ENCODE peak calls at places on chromosomes 1 and 21, in seven cellular contexts. N is stimulated activated CD4-positive, alpha-beta T cell treated with anti-CD3 and anti-CD28 coated beads, Interleukin-12 subunit alpha, Interleukin-12 subunit beta, amount 100 ng/mL, for 4 hours; W is activated CD8-positive, alpha-beta memory T cell treated with anti-CD3 and anti-CD28 coated beads for 4 hours; J is caudate nucleus; R is lower leg skin; K is adrenal gland; V is H1. D is an unnamed sample.

GRCh38 chr1:154974808-154975408 is 427 bp downstream of the CKS1B start:
- DNase-seq in N (peak; percentile 90), W (peak; percentile 85), R (peak; percentile 99), K (peak; percentile 95), J (peak; percentile 95), V (peak; percentile 94), D (peak; percentile 95)

GRCh38 chr1:94463765-94464330 is 45.7 kb downstream of the ABCD3 start:
- DNase-seq in J (no peak), V (no peak), R (no peak), W (no peak), N (no peak), K (peak; percentile 20), D (no peak)

GRCh38 chr21:16088121-16088520 is 358.3 kb downstream of the USP25 start:
- DNase-seq in V (no peak), N (no peak), W (no peak), J (no peak), K (no peak), R (no peak), D (no peak)

GRCh38 chr1:30313584-30313983 is 409.8 kb downstream of the MATN1 start:
- DNase-seq in K (no peak), W (no peak), J (no peak), V (peak; percentile 26), N (no peak), R (peak; percentile 74), D (no peak)

GRCh38 chr1:27301052-27301422 is 20.9 kb upstream of the TMEM222 start:
- DNase-seq in W (no peak), R (no peak), N (no peak), J (no peak), K (no peak), V (no peak), D (no peak)

GRCh38 chr1:201137579-201138310 is 10.8 kb upstream of the ASCL5 start:
- DNase-seq in N (no peak), W (no peak), V (no peak), R (peak; percentile 93), J (peak; percentile 60), K (peak; percentile 72), D (no peak)

GRCh38 chr1:228906461-228906860 is 171.2 kb downstream of the RHOU start:
- DNase-seq in R (no peak), K (no peak), W (no peak), V (peak; percentile 33), J (no peak), N (no peak), D (no peak)

GRCh38 chr1:212749924-212750535 is 41.5 kb downstream of the NSL1 start:
- DNase-seq in R (no peak), V (no peak), N (no peak), J (no peak), W (no peak), K (no peak), D (no peak)

GRCh38 chr1:32991386-32991785 is 26.8 kb upstream of the RNF19B start:
- DNase-seq in J (no peak), K (no peak), R (no peak), V (no peak), N (no peak), W (no peak), D (no peak)

GRCh38 chr1:53074313-53075154 is 12.5 kb downstream of the PODN start:
- DNase-seq in N (no peak), K (no peak), J (no peak), R (peak; percentile 64), V (no peak), W (no peak), D (no peak)

GRCh38 chr1:86151427-86151826 is 5.1 kb downstream of the COL24A1 start:
- DNase-seq in K (no peak), J (no peak), N (no peak), R (no peak), W (no peak), V (no peak), D (no peak)

GRCh38 chr1:22704440-22705067 is 6.1 kb upstream of the EPHB2 start:
- DNase-seq in W (peak; percentile 38), K (peak; percentile 88), N (peak; percentile 73), R (peak; percentile 96), J (peak; percentile 70), V (peak; percentile 88), D (peak; percentile 76)

GRCh38 chr1:7738044-7738443 is 33.1 kb upstream of the VAMP3 start:
- DNase-seq in W (no peak), V (no peak), N (no peak), R (no peak), J (no peak), K (no peak), D (no peak)

GRCh38 chr1:81660286-81660685 is 140.4 kb upstream of the ADGRL2 start:
- DNase-seq in R (no peak), N (no peak), K (no peak), W (no peak), J (no peak), V (no peak), D (no peak)

GRCh38 chr1:71343686-71344416 is 263.0 kb upstream of the ZRANB2 start:
- DNase-seq in W (no peak), V (no peak), J (no peak), N (no peak), K (no peak), R (no peak), D (no peak)

GRCh38 chr21:45356251-45356650 is 48.7 kb upstream of the COL18A1 start:
- DNase-seq in K (no peak), J (no peak), V (no peak), N (no peak), W (no peak), R (no peak), D (no peak)

GRCh38 chr1:101073836-101074235 is 48.3 kb upstream of the DPH5 start:
- DNase-seq in N (no peak), V (no peak), W (no peak), J (no peak), K (no peak), R (no peak), D (no peak)

GRCh38 chr1:201108614-201109013 is 3.6 kb downstream of the CACNA1S start:
- DNase-seq in K (no peak), N (no peak), W (no peak), J (no peak), V (no peak), R (no peak), D (no peak)

GRCh38 chr1:226510453-226510852 is 38.1 kb upstream of the STUM start:
- DNase-seq in V (no peak), R (peak; percentile 62), K (no peak), J (no peak), N (no peak), W (no peak), D (no peak)

D was measured in Peyer's patch.